ENCODE peak calls at places on chromosome 6, in ten cellular contexts. One of them, this sample, is unnamed.

GRCh38 chr6:25606151-25606550 is 45.9 kb upstream of the SCGN start:
- DNase-seq in colonic mucosa: no peak
- DNase-seq in GM04503: no peak
- DNase-seq in stimulated activated CD4-positive, alpha-beta T cell treated with anti-CD3 and anti-CD28 coated beads, Interleukin-1b, Interleukin-23, amount 100 ng/mL, for 1 hour: no peak
- DNase-seq in KBM-7: no peak
- DNase-seq in activated CD8-positive, alpha-beta memory T cell treated with anti-CD3 and anti-CD28 coated beads for 1 hour: no peak
- DNase-seq in effector CD4-positive, alpha-beta T cell: no peak
- DNase-seq in omental fat pad: no peak
- DNase-seq in CD8-positive, alpha-beta memory T cell: no peak
- DNase-seq in GM20000: no peak
- DNase-seq in this sample: no peak

GRCh38 chr6:45997875-45998506 is 17.7 kb downstream of the CLIC5 start:
- DNase-seq in colonic mucosa: no peak
- DNase-seq in GM04503: no peak
- DNase-seq in stimulated activated CD4-positive, alpha-beta T cell treated with anti-CD3 and anti-CD28 coated beads, Interleukin-1b, Interleukin-23, amount 100 ng/mL, for 1 hour: no peak
- DNase-seq in KBM-7: no peak
- DNase-seq in activated CD8-positive, alpha-beta memory T cell treated with anti-CD3 and anti-CD28 coated beads for 1 hour: no peak
- DNase-seq in effector CD4-positive, alpha-beta T cell: no peak
- DNase-seq in omental fat pad: no peak
- DNase-seq in CD8-positive, alpha-beta memory T cell: no peak
- DNase-seq in GM20000: no peak
- DNase-seq in this sample: no peak

GRCh38 chr6:116156405-116157326 is 30.7 kb upstream of the COL10A1 start:
- DNase-seq in colonic mucosa: no peak
- DNase-seq in GM04503: no peak
- DNase-seq in stimulated activated CD4-positive, alpha-beta T cell treated with anti-CD3 and anti-CD28 coated beads, Interleukin-1b, Interleukin-23, amount 100 ng/mL, for 1 hour: no peak
- DNase-seq in KBM-7: no peak
- DNase-seq in activated CD8-positive, alpha-beta memory T cell treated with anti-CD3 and anti-CD28 coated beads for 1 hour: no peak
- DNase-seq in effector CD4-positive, alpha-beta T cell: no peak
- DNase-seq in omental fat pad: no peak
- DNase-seq in CD8-positive, alpha-beta memory T cell: no peak
- DNase-seq in GM20000: no peak
- DNase-seq in this sample: no peak

GRCh38 chr6:135880066-135880972 is 28.8 kb downstream of the PDE7B start:
- DNase-seq in colonic mucosa: peak
- DNase-seq in GM04503: peak
- DNase-seq in stimulated activated CD4-positive, alpha-beta T cell treated with anti-CD3 and anti-CD28 coated beads, Interleukin-1b, Interleukin-23, amount 100 ng/mL, for 1 hour: no peak
- DNase-seq in KBM-7: peak
- DNase-seq in activated CD8-positive, alpha-beta memory T cell treated with anti-CD3 and anti-CD28 coated beads for 1 hour: peak
- DNase-seq in effector CD4-positive, alpha-beta T cell: peak
- DNase-seq in omental fat pad: no peak
- DNase-seq in CD8-positive, alpha-beta memory T cell: peak
- DNase-seq in GM20000: peak
- DNase-seq in this sample: peak

GRCh38 chr6:159128978-159129377 is 40.2 kb upstream of the FNDC1 start:
- DNase-seq in colonic mucosa: no peak
- DNase-seq in GM04503: no peak
- DNase-seq in stimulated activated CD4-positive, alpha-beta T cell treated with anti-CD3 and anti-CD28 coated beads, Interleukin-1b, Interleukin-23, amount 100 ng/mL, for 1 hour: no peak
- DNase-seq in KBM-7: no peak
- DNase-seq in activated CD8-positive, alpha-beta memory T cell treated with anti-CD3 and anti-CD28 coated beads for 1 hour: no peak
- DNase-seq in effector CD4-positive, alpha-beta T cell: no peak
- DNase-seq in omental fat pad: no peak
- DNase-seq in CD8-positive, alpha-beta memory T cell: no peak
- DNase-seq in GM20000: no peak
- DNase-seq in this sample: no peak

GRCh38 chr6:112221561-112221960 is 32.8 kb downstream of the LAMA4 start:
- DNase-seq in colonic mucosa: no peak
- DNase-seq in GM04503: no peak
- DNase-seq in stimulated activated CD4-positive, alpha-beta T cell treated with anti-CD3 and anti-CD28 coated beads, Interleukin-1b, Interleukin-23, amount 100 ng/mL, for 1 hour: no peak
- DNase-seq in KBM-7: no peak
- DNase-seq in activated CD8-positive, alpha-beta memory T cell treated with anti-CD3 and anti-CD28 coated beads for 1 hour: no peak
- DNase-seq in effector CD4-positive, alpha-beta T cell: no peak
- DNase-seq in omental fat pad: no peak
- DNase-seq in CD8-positive, alpha-beta memory T cell: no peak
- DNase-seq in GM20000: no peak
- DNase-seq in this sample: no peak

GRCh38 chr6:158663465-158664167 is 13.8 kb downstream of the SYTL3 start:
- DNase-seq in colonic mucosa: no peak
- DNase-seq in GM04503: no peak
- DNase-seq in stimulated activated CD4-positive, alpha-beta T cell treated with anti-CD3 and anti-CD28 coated beads, Interleukin-1b, Interleukin-23, amount 100 ng/mL, for 1 hour: no peak
- DNase-seq in KBM-7: no peak
- DNase-seq in activated CD8-positive, alpha-beta memory T cell treated with anti-CD3 and anti-CD28 coated beads for 1 hour: no peak
- DNase-seq in effector CD4-positive, alpha-beta T cell: no peak
- DNase-seq in omental fat pad: no peak
- DNase-seq in CD8-positive, alpha-beta memory T cell: no peak
- DNase-seq in GM20000: no peak
- DNase-seq in this sample: no peak

GRCh38 chr6:42279144-42279781 is 61.6 kb upstream of the MRPS10 start:
- DNase-seq in colonic mucosa: peak
- DNase-seq in GM04503: peak
- DNase-seq in stimulated activated CD4-positive, alpha-beta T cell treated with anti-CD3 and anti-CD28 coated beads, Interleukin-1b, Interleukin-23, amount 100 ng/mL, for 1 hour: no peak
- DNase-seq in KBM-7: no peak
- DNase-seq in activated CD8-positive, alpha-beta memory T cell treated with anti-CD3 and anti-CD28 coated beads for 1 hour: peak
- DNase-seq in effector CD4-positive, alpha-beta T cell: no peak
- DNase-seq in omental fat pad: no peak
- DNase-seq in CD8-positive, alpha-beta memory T cell: no peak
- DNase-seq in GM20000: no peak
- DNase-seq in this sample: peak

GRCh38 chr6:127855542-127856159 is 45.2 kb downstream of the THEMIS start:
- DNase-seq in colonic mucosa: no peak
- DNase-seq in GM04503: no peak
- DNase-seq in stimulated activated CD4-positive, alpha-beta T cell treated with anti-CD3 and anti-CD28 coated beads, Interleukin-1b, Interleukin-23, amount 100 ng/mL, for 1 hour: no peak
- DNase-seq in KBM-7: peak
- DNase-seq in activated CD8-positive, alpha-beta memory T cell treated with anti-CD3 and anti-CD28 coated beads for 1 hour: no peak
- DNase-seq in effector CD4-positive, alpha-beta T cell: peak
- DNase-seq in omental fat pad: no peak
- DNase-seq in CD8-positive, alpha-beta memory T cell: peak
- DNase-seq in GM20000: no peak
- DNase-seq in this sample: no peak

GRCh38 chr6:110233769-110234374 is 53.6 kb downstream of the CDC40 start:
- DNase-seq in colonic mucosa: no peak
- DNase-seq in GM04503: no peak
- DNase-seq in stimulated activated CD4-positive, alpha-beta T cell treated with anti-CD3 and anti-CD28 coated beads, Interleukin-1b, Interleukin-23, amount 100 ng/mL, for 1 hour: no peak
- DNase-seq in KBM-7: peak
- DNase-seq in activated CD8-positive, alpha-beta memory T cell treated with anti-CD3 and anti-CD28 coated beads for 1 hour: no peak
- DNase-seq in effector CD4-positive, alpha-beta T cell: no peak
- DNase-seq in omental fat pad: no peak
- DNase-seq in CD8-positive, alpha-beta memory T cell: no peak
- DNase-seq in GM20000: peak
- DNase-seq in this sample: no peak

GRCh38 chr6:13795041-13795748 is 19.2 kb downstream of the MCUR1 start:
- DNase-seq in colonic mucosa: peak
- DNase-seq in GM04503: peak
- DNase-seq in stimulated activated CD4-positive, alpha-beta T cell treated with anti-CD3 and anti-CD28 coated beads, Interleukin-1b, Interleukin-23, amount 100 ng/mL, for 1 hour: peak
- DNase-seq in KBM-7: peak
- DNase-seq in activated CD8-positive, alpha-beta memory T cell treated with anti-CD3 and anti-CD28 coated beads for 1 hour: peak
- DNase-seq in effector CD4-positive, alpha-beta T cell: peak
- DNase-seq in omental fat pad: peak
- DNase-seq in CD8-positive, alpha-beta memory T cell: peak
- DNase-seq in GM20000: peak
- DNase-seq in this sample: peak